ENCODE peak calls at places on chromosomes 4 and X, in ten cellular contexts. I is prostate gland; H is mucosa of descending colon; B is right cardiac atrium; J is AG09309; U is retinal pigment epithelial cell; E is A673; D is CD8-positive, alpha-beta T cell; F is neuronal stem cell; Y is thyroid gland. C is an unnamed sample.
A peak's percentile ranks its signal among the peaks of the same experiment; 100 is the strongest.

GRCh38 chr4:137749466-137749865 is 217.2 kb upstream of the PCDH18 start:
- DNase-seq in I (no peak), H (no peak), B (no peak), J (no peak), U (no peak), E (no peak), D (no peak), F (no peak), Y (no peak), C (no peak)

GRCh38 chr4:183798921-183799307 is 106.2 kb upstream of the STOX2 start:
- DNase-seq in I (peak; percentile 46), H (no peak), B (no peak), J (no peak), U (no peak), E (no peak), D (no peak), F (no peak), Y (peak; percentile 27), C (no peak)

GRCh38 chr4:138487217-138487616 is 245.1 kb upstream of the SLC7A11 start:
- DNase-seq in I (no peak), H (no peak), B (no peak), J (no peak), U (no peak), E (no peak), D (no peak), F (no peak), Y (no peak), C (no peak)

GRCh38 chrX:153948847-153949819 is 4.7 kb upstream of the RENBP start:
- DNase-seq in I (no peak), H (no peak), B (no peak), J (no peak), U (no peak), E (no peak), D (no peak), F (no peak), Y (no peak), C (no peak)

GRCh38 chrX:9874483-9874882 is 88.3 kb downstream of the SHROOM2 start:
- DNase-seq in I (peak; percentile 5), H (no peak), B (no peak), J (no peak), U (no peak), E (no peak), D (no peak), F (no peak), Y (no peak), C (no peak)

GRCh38 chr4:47274931-47275330 is 188.6 kb downstream of the COMMD8 start:
- DNase-seq in I (no peak), H (no peak), B (no peak), J (no peak), U (no peak), E (no peak), D (no peak), F (no peak), Y (no peak), C (no peak)

GRCh38 chrX:68695206-68695845 is 47.9 kb downstream of the STARD8 start:
- DNase-seq in I (no peak), H (no peak), B (no peak), J (no peak), U (no peak), E (no peak), D (no peak), F (no peak), Y (no peak), C (no peak)

GRCh38 chrX:33908074-33908473 is 224.0 kb downstream of the FAM47A start:
- DNase-seq in I (no peak), H (no peak), B (no peak), J (no peak), U (no peak), E (no peak), D (no peak), F (no peak), Y (no peak), C (no peak)

GRCh38 chrX:9374537-9374936 is 90.3 kb upstream of the TBL1X start:
- DNase-seq in I (peak; percentile 25), H (peak; percentile 78), B (no peak), J (no peak), U (peak; percentile 22), E (no peak), D (no peak), F (no peak), Y (peak; percentile 26), C (peak; percentile 75)

GRCh38 chrX:9786839-9787635 is 808 bp downstream of the SHROOM2 start:
- DNase-seq in I (no peak), H (peak; percentile 44), B (no peak), J (no peak), U (no peak), E (no peak), D (no peak), F (no peak), Y (peak; percentile 35), C (no peak)

GRCh38 chr4:165355900-165356300 is 22.9 kb upstream of the CPE start:
- DNase-seq in I (peak; percentile 51), H (no peak), B (peak; percentile 54), J (no peak), U (no peak), E (peak; percentile 46), D (no peak), F (peak; percentile 32), Y (peak; percentile 41), C (no peak)

DNA sequence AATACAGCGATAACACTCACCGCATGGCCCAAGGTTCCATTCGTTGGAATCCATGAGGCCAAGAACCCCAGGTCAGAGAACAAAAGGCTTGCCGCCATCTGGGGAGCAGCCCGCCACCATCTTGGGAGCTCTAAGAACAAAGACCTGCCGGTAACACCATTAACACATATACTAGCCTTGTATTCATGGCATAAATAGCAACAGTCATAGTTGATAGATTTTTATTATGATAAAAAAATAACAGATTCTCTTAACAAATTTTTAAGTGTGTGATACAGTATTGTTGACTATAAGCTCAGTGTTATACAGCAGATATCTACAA is 309.4 kb downstream of the GLUD2 start:
- DNase-seq in I (no peak), H (no peak), B (no peak), J (no peak), U (no peak), E (no peak), D (no peak), F (no peak), Y (no peak), C (no peak)
- H3K4me3 ChIP-seq in I (no peak overlapping the region), H (no peak overlapping the region), B (no peak overlapping the region), J (no peak overlapping the region), U (no peak overlapping the region), E (no peak overlapping the region), D (no peak overlapping the region), F (no peak overlapping the region), Y (no peak overlapping the region), C (no peak overlapping the region)

DNA sequence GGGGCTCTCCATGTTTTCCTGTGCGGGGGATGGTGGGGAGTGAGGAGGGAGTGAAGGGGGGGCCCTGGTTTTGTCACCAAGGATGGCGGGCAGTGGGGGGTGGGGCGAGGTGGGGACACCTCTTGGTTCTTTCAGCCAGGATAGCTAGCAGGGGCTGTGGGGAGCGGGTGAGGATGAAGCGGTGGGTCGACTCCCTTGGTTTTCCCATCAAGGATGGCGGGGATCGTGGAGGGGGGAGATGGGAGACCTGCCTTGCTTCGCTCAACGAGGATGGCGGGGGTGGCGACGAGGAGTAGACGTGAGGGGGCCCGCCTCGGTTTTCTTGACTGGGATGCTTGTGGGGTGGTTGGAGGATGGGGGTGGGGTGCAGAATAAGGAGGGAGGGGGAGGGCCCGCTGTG is 633 bp downstream of the FHL1 start:
- DNase-seq in I (no peak), H (peak; percentile 26), B (peak; percentile 61), J (no peak), U (no peak), E (no peak), D (no peak), F (no peak), Y (peak; percentile 35), C (no peak)
- H3K4me3 ChIP-seq in I (peak overlapping the region; percentile 43), H (peak overlapping the region; percentile 14), B (peak overlapping the region; percentile 58), J (peak overlapping the region; percentile 53), U (peak overlapping the region; percentile 46), E (peak overlapping the region; percentile 58), D (peak overlapping the region; percentile 43), F (peak overlapping the region; percentile 94), Y (no peak overlapping the region), C (peak overlapping the region; percentile 38)

GRCh38 chrX:20265726-20266681 is 705 bp downstream of the RPS6KA3 start:
- DNase-seq in I (peak; percentile 8), H (peak; percentile 55), B (peak; percentile 64), J (no peak), U (no peak), E (peak; percentile 23), D (peak; percentile 6), F (no peak), Y (peak; percentile 19), C (peak; percentile 27)

GRCh38 chrX:20266810-20267598 is at the start of gene RPS6KA3:
- DNase-seq in I (peak; percentile 92), H (peak; percentile 94), B (peak; percentile 96), J (no peak), U (no peak), E (peak; percentile 85), D (peak; percentile 85), F (peak; percentile 79), Y (peak; percentile 89), C (peak; percentile 91)

GRCh38 chrX:20267599-20267923 is 852 bp upstream of the RPS6KA3 start:
- DNase-seq in I (no peak), H (no peak), B (no peak), J (no peak), U (no peak), E (no peak), D (no peak), F (no peak), Y (no peak), C (no peak)

GRCh38 chrX:20269848-20270556 is 3.3 kb upstream of the RPS6KA3 start:
- DNase-seq in I (no peak), H (no peak), B (no peak), J (no peak), U (no peak), E (no peak), D (no peak), F (no peak), Y (no peak), C (no peak)

DNA sequence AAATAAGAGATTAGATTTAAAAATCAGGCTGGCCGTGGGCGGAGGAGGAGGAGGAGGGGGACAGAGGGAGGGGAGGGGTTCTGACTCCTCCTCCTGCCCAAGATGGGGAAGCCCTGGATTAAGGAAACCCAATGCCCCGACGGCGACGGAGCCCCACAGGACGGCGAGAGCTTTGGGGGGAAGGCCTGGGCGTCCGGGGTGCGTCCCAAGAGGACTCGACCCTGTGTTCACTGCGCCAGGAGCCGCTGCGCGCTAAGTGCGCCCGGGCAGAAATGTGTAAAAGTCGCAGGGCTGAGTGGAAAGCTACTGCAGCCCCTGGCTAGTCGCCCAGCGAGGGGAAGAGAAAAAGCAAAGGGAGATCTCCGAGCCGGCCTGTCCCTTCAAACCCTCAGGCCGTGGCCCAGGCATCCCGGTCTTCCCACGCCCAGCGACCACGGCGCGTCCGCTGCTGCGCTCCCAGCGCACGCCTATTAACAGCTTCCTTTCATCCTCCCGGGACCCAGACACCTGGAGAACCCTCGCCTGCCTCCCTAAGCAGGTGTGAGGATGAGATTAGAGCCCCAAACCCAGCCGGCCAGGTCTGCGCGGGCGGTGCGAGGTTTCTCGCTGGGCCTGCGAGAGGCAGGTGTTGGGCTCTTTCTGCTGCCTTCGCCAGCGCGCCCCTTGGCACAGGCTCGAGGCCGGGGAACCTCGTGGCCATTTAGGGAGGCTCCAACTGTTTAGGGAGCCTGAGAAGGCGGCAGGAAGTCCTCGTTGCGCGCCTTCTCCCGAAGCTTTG is 1.4 kb upstream of the RPS6KA3 start:
- DNase-seq in I (peak; percentile 33), H (peak; percentile 70), B (peak; percentile 82), J (no peak), U (no peak), E (peak; percentile 27), D (peak; percentile 0), F (no peak), Y (peak; percentile 69), C (peak; percentile 51)
- H3K4me3 ChIP-seq in I (peak overlapping the region; percentile 57), H (no peak overlapping the region), B (peak overlapping the region; percentile 95), J (peak overlapping the region; percentile 64), U (peak overlapping the region; percentile 65), E (peak overlapping the region; percentile 75), D (no peak overlapping the region), F (peak overlapping the region; percentile 77), Y (no peak overlapping the region), C (peak overlapping the region; percentile 52)

GRCh38 chr4:1293531-1293941 is 3.8 kb downstream of the MAEA start:
- DNase-seq in I (no peak), H (no peak), B (no peak), J (no peak), U (no peak), E (no peak), D (no peak), F (no peak), Y (no peak), C (peak; percentile 15)
- H3K4me3 ChIP-seq in I (no peak overlapping the region), H (no peak overlapping the region), B (no peak overlapping the region), J (no peak overlapping the region), U (no peak overlapping the region), E (no peak overlapping the region), D (no peak overlapping the region), F (no peak overlapping the region), Y (no peak overlapping the region), C (no peak overlapping the region)

C was measured in colonic mucosa.